ENCODE peak calls at places on chromosomes 12 and 14, in nine cellular contexts. One of them, this sample, is unnamed.
A peak's percentile ranks its signal among the peaks of the same experiment; 100 is the strongest.

GRCh38 chr12:131702573-131702877 is 8.4 kb upstream of the SFSWAP start:
- DNase-seq in psoas muscle: no peak
- DNase-seq in aorta: no peak
- DNase-seq in thoracic aorta: no peak
- DNase-seq in uterus: no peak
- DNase-seq in small intestine: no peak
- DNase-seq in mammary epithelial cell: no peak
- DNase-seq in HCT116: no peak
- DNase-seq in A673: no peak
- DNase-seq in this sample: no peak

GRCh38 chr14:74620497-74620921 is 8.5 kb upstream of the LTBP2 start:
- DNase-seq in psoas muscle: no peak
- DNase-seq in aorta: no peak
- DNase-seq in thoracic aorta: no peak
- DNase-seq in uterus: no peak
- DNase-seq in small intestine: no peak
- DNase-seq in mammary epithelial cell: peak; percentile 99
- DNase-seq in HCT116: peak; percentile 90
- DNase-seq in A673: no peak
- DNase-seq in this sample: peak; percentile 40

GRCh38 chr12:12717586-12718381 is 616 bp downstream of the CDKN1B start:
- DNase-seq in psoas muscle: peak; percentile 46
- DNase-seq in aorta: peak; percentile 67
- DNase-seq in thoracic aorta: no peak
- DNase-seq in uterus: no peak
- DNase-seq in small intestine: peak; percentile 50
- DNase-seq in mammary epithelial cell: peak; percentile 37
- DNase-seq in HCT116: no peak
- DNase-seq in A673: peak; percentile 24
- DNase-seq in this sample: peak; percentile 13

GRCh38 chr12:89183985-89184435 is 168.3 kb downstream of the DUSP6 start:
- DNase-seq in psoas muscle: peak; percentile 64
- DNase-seq in aorta: peak; percentile 62
- DNase-seq in thoracic aorta: peak; percentile 6
- DNase-seq in uterus: peak; percentile 20
- DNase-seq in small intestine: no peak
- DNase-seq in mammary epithelial cell: peak; percentile 67
- DNase-seq in HCT116: no peak
- DNase-seq in A673: no peak
- DNase-seq in this sample: no peak

GRCh38 chr12:42902001-42902400 is 312.5 kb upstream of the PRICKLE1 start:
- DNase-seq in psoas muscle: no peak
- DNase-seq in aorta: no peak
- DNase-seq in thoracic aorta: no peak
- DNase-seq in uterus: no peak
- DNase-seq in small intestine: no peak
- DNase-seq in mammary epithelial cell: no peak
- DNase-seq in HCT116: no peak
- DNase-seq in A673: no peak
- DNase-seq in this sample: no peak

GRCh38 chr12:118536306-118536900 is 160.0 kb downstream of the SUDS3 start:
- DNase-seq in psoas muscle: no peak
- DNase-seq in aorta: no peak
- DNase-seq in thoracic aorta: no peak
- DNase-seq in uterus: no peak
- DNase-seq in small intestine: no peak
- DNase-seq in mammary epithelial cell: no peak
- DNase-seq in HCT116: no peak
- DNase-seq in A673: no peak
- DNase-seq in this sample: no peak

GRCh38 chr12:98440165-98440581 is 75.2 kb upstream of the TMPO start:
- DNase-seq in psoas muscle: peak; percentile 33
- DNase-seq in aorta: peak; percentile 84
- DNase-seq in thoracic aorta: peak; percentile 31
- DNase-seq in uterus: peak; percentile 66
- DNase-seq in small intestine: no peak
- DNase-seq in mammary epithelial cell: peak; percentile 81
- DNase-seq in HCT116: no peak
- DNase-seq in A673: peak; percentile 31
- DNase-seq in this sample: no peak

GRCh38 chr14:101062611-101063010 is 159.1 kb upstream of the RTL1 start:
- DNase-seq in psoas muscle: no peak
- DNase-seq in aorta: no peak
- DNase-seq in thoracic aorta: no peak
- DNase-seq in uterus: no peak
- DNase-seq in small intestine: no peak
- DNase-seq in mammary epithelial cell: no peak
- DNase-seq in HCT116: no peak
- DNase-seq in A673: no peak
- DNase-seq in this sample: no peak

GRCh38 chr12:52871291-52871961 is 22.6 kb upstream of the KRT78 start:
- DNase-seq in psoas muscle: no peak
- DNase-seq in aorta: peak; percentile 63
- DNase-seq in thoracic aorta: no peak
- DNase-seq in uterus: no peak
- DNase-seq in small intestine: peak; percentile 55
- DNase-seq in mammary epithelial cell: peak; percentile 98
- DNase-seq in HCT116: no peak
- DNase-seq in A673: peak; percentile 48
- DNase-seq in this sample: no peak

GRCh38 chr12:32988982-32989381 is 92.4 kb upstream of the PKP2 start:
- DNase-seq in psoas muscle: no peak
- DNase-seq in aorta: no peak
- DNase-seq in thoracic aorta: no peak
- DNase-seq in uterus: no peak
- DNase-seq in small intestine: no peak
- DNase-seq in mammary epithelial cell: no peak
- DNase-seq in HCT116: no peak
- DNase-seq in A673: no peak
- DNase-seq in this sample: no peak

GRCh38 chr12:106179086-106179485 is 40.3 kb upstream of the NUAK1 start:
- DNase-seq in psoas muscle: no peak
- DNase-seq in aorta: no peak
- DNase-seq in thoracic aorta: no peak
- DNase-seq in uterus: peak; percentile 64
- DNase-seq in small intestine: no peak
- DNase-seq in mammary epithelial cell: no peak
- DNase-seq in HCT116: no peak
- DNase-seq in A673: peak; percentile 17
- DNase-seq in this sample: no peak

GRCh38 chr12:13727707-13728147 is 253.7 kb downstream of the GRIN2B start:
- DNase-seq in psoas muscle: no peak
- DNase-seq in aorta: no peak
- DNase-seq in thoracic aorta: no peak
- DNase-seq in uterus: no peak
- DNase-seq in small intestine: no peak
- DNase-seq in mammary epithelial cell: peak; percentile 32
- DNase-seq in HCT116: no peak
- DNase-seq in A673: peak; percentile 91
- DNase-seq in this sample: no peak

GRCh38 chr14:105177082-105177481 is 4.0 kb downstream of the NUDT14 start:
- DNase-seq in psoas muscle: peak; percentile 73
- DNase-seq in aorta: no peak
- DNase-seq in thoracic aorta: no peak
- DNase-seq in uterus: no peak
- DNase-seq in small intestine: no peak
- DNase-seq in mammary epithelial cell: no peak
- DNase-seq in HCT116: no peak
- DNase-seq in A673: no peak
- DNase-seq in this sample: no peak
- H3K27ac ChIP-seq in psoas muscle: peak overlapping the region; percentile 89
- H3K27ac ChIP-seq in aorta: no peak overlapping the region
- H3K27ac ChIP-seq in thoracic aorta: no peak overlapping the region
- H3K27ac ChIP-seq in uterus: no peak overlapping the region
- H3K27ac ChIP-seq in small intestine: no peak overlapping the region
- H3K27ac ChIP-seq in mammary epithelial cell: no peak overlapping the region
- H3K27ac ChIP-seq in HCT116: no peak overlapping the region
- H3K27ac ChIP-seq in A673: no peak overlapping the region
- H3K27ac ChIP-seq in this sample: no peak overlapping the region

GRCh38 chr14:85315891-85316290 is 214.1 kb upstream of the FLRT2 start:
- DNase-seq in psoas muscle: no peak
- DNase-seq in aorta: no peak
- DNase-seq in thoracic aorta: no peak
- DNase-seq in uterus: no peak
- DNase-seq in small intestine: no peak
- DNase-seq in mammary epithelial cell: no peak
- DNase-seq in HCT116: no peak
- DNase-seq in A673: no peak
- DNase-seq in this sample: no peak

GRCh38 chr14:85315290-85315689 is 214.7 kb upstream of the FLRT2 start:
- DNase-seq in psoas muscle: no peak
- DNase-seq in aorta: no peak
- DNase-seq in thoracic aorta: no peak
- DNase-seq in uterus: no peak
- DNase-seq in small intestine: no peak
- DNase-seq in mammary epithelial cell: no peak
- DNase-seq in HCT116: no peak
- DNase-seq in A673: peak; percentile 9
- DNase-seq in this sample: no peak

GRCh38 chr14:85316701-85317100 is 213.2 kb upstream of the FLRT2 start:
- DNase-seq in psoas muscle: no peak
- DNase-seq in aorta: no peak
- DNase-seq in thoracic aorta: no peak
- DNase-seq in uterus: no peak
- DNase-seq in small intestine: no peak
- DNase-seq in mammary epithelial cell: peak; percentile 11
- DNase-seq in HCT116: no peak
- DNase-seq in A673: no peak
- DNase-seq in this sample: no peak

GRCh38 chr14:85319101-85319500 is 210.8 kb upstream of the FLRT2 start:
- DNase-seq in psoas muscle: no peak
- DNase-seq in aorta: no peak
- DNase-seq in thoracic aorta: no peak
- DNase-seq in uterus: no peak
- DNase-seq in small intestine: no peak
- DNase-seq in mammary epithelial cell: no peak
- DNase-seq in HCT116: no peak
- DNase-seq in A673: no peak
- DNase-seq in this sample: no peak

DNA sequence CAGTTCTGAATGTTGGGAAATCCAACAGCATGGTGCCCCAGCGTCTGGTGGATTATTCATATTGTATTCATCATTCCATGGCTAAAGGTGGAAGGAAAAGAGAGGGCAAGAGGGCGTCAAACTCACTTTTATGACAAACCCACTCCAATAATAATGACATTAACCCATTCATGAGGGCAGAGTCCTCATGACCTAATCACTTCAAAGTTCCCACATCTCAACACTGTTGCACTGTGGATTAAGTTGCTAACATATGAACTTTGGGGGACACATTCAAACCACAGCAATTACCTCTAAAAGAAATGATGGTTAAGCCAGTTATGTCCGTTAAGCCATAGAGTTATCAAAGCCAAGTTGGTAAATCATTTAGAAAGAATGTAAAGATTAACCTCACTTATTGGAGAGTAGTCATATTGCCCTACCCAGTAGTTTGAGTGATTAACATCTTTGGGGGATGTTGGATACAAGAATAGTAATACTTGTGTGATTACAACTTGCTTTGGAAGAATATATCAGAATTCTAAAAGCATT is 212.4 kb upstream of the FLRT2 start:
- DNase-seq in psoas muscle: no peak
- DNase-seq in aorta: no peak
- DNase-seq in thoracic aorta: no peak
- DNase-seq in uterus: no peak
- DNase-seq in small intestine: no peak
- DNase-seq in mammary epithelial cell: peak; percentile 51
- DNase-seq in HCT116: no peak
- DNase-seq in A673: no peak
- DNase-seq in this sample: no peak
- H3K4me1 ChIP-seq in psoas muscle: no peaks in the 10 kb centered on the region
- H3K4me1 ChIP-seq in aorta: no peaks in the 10 kb centered on the region
- H3K4me1 ChIP-seq in thoracic aorta: no peaks in the 10 kb centered on the region
- H3K4me1 ChIP-seq in uterus: no peaks in the 10 kb centered on the region
- H3K4me1 ChIP-seq in small intestine: no peaks in the 10 kb centered on the region
- H3K4me1 ChIP-seq in mammary epithelial cell: peaks cover 11% of the 10 kb centered on the region
- H3K4me1 ChIP-seq in HCT116: no peaks in the 10 kb centered on the region
- H3K4me1 ChIP-seq in A673: peaks cover 20% of the 10 kb centered on the region
- H3K4me1 ChIP-seq in this sample: no peaks in the 10 kb centered on the region

GRCh38 chr14:103765526-103765925 is 49.9 kb downstream of the ZFYVE21 start:
- DNase-seq in psoas muscle: no peak
- DNase-seq in aorta: no peak
- DNase-seq in thoracic aorta: no peak
- DNase-seq in uterus: no peak
- DNase-seq in small intestine: no peak
- DNase-seq in mammary epithelial cell: no peak
- DNase-seq in HCT116: no peak
- DNase-seq in A673: no peak
- DNase-seq in this sample: no peak

GRCh38 chr14:103767306-103767894 is 51.8 kb downstream of the ZFYVE21 start:
- DNase-seq in psoas muscle: no peak
- DNase-seq in aorta: no peak
- DNase-seq in thoracic aorta: no peak
- DNase-seq in uterus: no peak
- DNase-seq in small intestine: no peak
- DNase-seq in mammary epithelial cell: no peak
- DNase-seq in HCT116: no peak
- DNase-seq in A673: no peak
- DNase-seq in this sample: no peak

GRCh38 chr14:103763730-103764488 is 48.3 kb downstream of the ZFYVE21 start:
- DNase-seq in psoas muscle: no peak
- DNase-seq in aorta: no peak
- DNase-seq in thoracic aorta: no peak
- DNase-seq in uterus: no peak
- DNase-seq in small intestine: no peak
- DNase-seq in mammary epithelial cell: no peak
- DNase-seq in HCT116: no peak
- DNase-seq in A673: no peak
- DNase-seq in this sample: no peak

GRCh38 chr14:103762011-103762410 is 46.4 kb downstream of the ZFYVE21 start:
- DNase-seq in psoas muscle: no peak
- DNase-seq in aorta: no peak
- DNase-seq in thoracic aorta: no peak
- DNase-seq in uterus: no peak
- DNase-seq in small intestine: no peak
- DNase-seq in mammary epithelial cell: no peak
- DNase-seq in HCT116: no peak
- DNase-seq in A673: no peak
- DNase-seq in this sample: no peak

DNA sequence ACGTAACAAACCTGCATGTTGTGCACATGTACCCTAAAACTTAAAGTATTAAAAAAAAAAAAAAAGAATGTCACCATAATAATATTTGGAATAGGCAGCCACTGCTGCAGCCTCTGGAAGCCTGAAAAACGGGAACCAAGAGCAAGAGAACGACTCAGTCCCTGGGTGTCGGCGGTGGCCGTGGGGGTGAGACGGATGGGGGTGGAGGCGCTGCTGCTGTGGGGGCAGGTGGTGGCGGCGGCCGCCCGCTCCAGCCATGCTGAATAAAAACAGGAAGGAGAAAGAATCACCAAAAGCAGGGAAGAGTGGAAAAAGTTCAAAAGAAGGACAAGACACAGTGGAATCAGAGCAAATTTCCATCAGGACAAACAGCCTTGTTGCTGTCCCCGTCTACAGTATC is 46.9 kb downstream of the ZFYVE21 start:
- DNase-seq in psoas muscle: no peak
- DNase-seq in aorta: no peak
- DNase-seq in thoracic aorta: no peak
- DNase-seq in uterus: no peak
- DNase-seq in small intestine: no peak
- DNase-seq in mammary epithelial cell: no peak
- DNase-seq in HCT116: no peak
- DNase-seq in A673: no peak
- DNase-seq in this sample: no peak
- H3K4me3 ChIP-seq in psoas muscle: no peak overlapping the region
- H3K4me3 ChIP-seq in aorta: no peak overlapping the region
- H3K4me3 ChIP-seq in thoracic aorta: no peak overlapping the region
- H3K4me3 ChIP-seq in uterus: no peak overlapping the region
- H3K4me3 ChIP-seq in small intestine: no peak overlapping the region
- H3K4me3 ChIP-seq in mammary epithelial cell: no peak overlapping the region
- H3K4me3 ChIP-seq in HCT116: no peak overlapping the region
- H3K4me3 ChIP-seq in A673: no peak overlapping the region
- H3K4me3 ChIP-seq in this sample: no peak overlapping the region

GRCh38 chr14:103067231-103067954 is 10.0 kb upstream of the CDC42BPB start:
- DNase-seq in psoas muscle: no peak
- DNase-seq in aorta: peak; percentile 46
- DNase-seq in thoracic aorta: no peak
- DNase-seq in uterus: no peak
- DNase-seq in small intestine: peak; percentile 89
- DNase-seq in mammary epithelial cell: peak; percentile 74
- DNase-seq in HCT116: peak; percentile 73
- DNase-seq in A673: no peak
- DNase-seq in this sample: no peak
- H3K27ac ChIP-seq in psoas muscle: no peak overlapping the region
- H3K27ac ChIP-seq in aorta: no peak overlapping the region
- H3K27ac ChIP-seq in thoracic aorta: no peak overlapping the region
- H3K27ac ChIP-seq in uterus: peak overlapping the region; percentile 16
- H3K27ac ChIP-seq in small intestine: peak overlapping the region; percentile 90
- H3K27ac ChIP-seq in mammary epithelial cell: peak overlapping the region; percentile 23
- H3K27ac ChIP-seq in HCT116: peak overlapping the region; percentile 56
- H3K27ac ChIP-seq in A673: no peak overlapping the region
- H3K27ac ChIP-seq in this sample: no peak overlapping the region

This sample was measured in CD4-positive, alpha-beta memory T cell.